ENCODE peak calls at places on chromosomes 3 and 15, in six cellular contexts. K, U, N, B, E and V are unnamed samples.

GRCh38 chr3:19822805-19823204 is 111.2 kb downstream of the EFHB start:
- DNase-seq in K (no peak), U (no peak), N (no peak), B (no peak), E (no peak), V (no peak)

GRCh38 chr3:48915296-48915695 is 3.3 kb upstream of the ARIH2 start:
- DNase-seq in K (no peak), U (no peak), N (no peak), B (no peak), E (no peak), V (no peak)

GRCh38 chr15:35519536-35520149 is 26.3 kb downstream of the DPH6 start:
- DNase-seq in K (peak; percentile 70), U (peak; percentile 4), N (peak; percentile 64), B (no peak), E (no peak), V (peak; percentile 35)

GRCh38 chr3:45337839-45338470 is 50.4 kb upstream of the LARS2 start:
- DNase-seq in K (peak; percentile 11), U (no peak), N (no peak), B (no peak), E (no peak), V (no peak)

GRCh38 chr15:52334491-52335160 is 39.0 kb upstream of the MYO5C start:
- DNase-seq in K (no peak), U (no peak), N (peak; percentile 40), B (peak; percentile 63), E (no peak), V (peak; percentile 91)

GRCh38 chr3:100331660-100332059 is 2.9 kb upstream of the NIT2 start:
- DNase-seq in K (no peak), U (no peak), N (no peak), B (no peak), E (no peak), V (no peak)

GRCh38 chr3:187878776-187879524 is 133.7 kb upstream of the BCL6 start:
- DNase-seq in K (peak; percentile 16), U (no peak), N (peak; percentile 28), B (peak; percentile 96), E (no peak), V (peak; percentile 29)

GRCh38 chr3:187641319-187641976 is 28.7 kb downstream of the SST start:
- DNase-seq in K (no peak), U (no peak), N (no peak), B (no peak), E (no peak), V (no peak)

GRCh38 chr3:48039487-48040190 is 23.4 kb upstream of the MAP4 start:
- DNase-seq in K (peak; percentile 75), U (no peak), N (no peak), B (peak; percentile 84), E (no peak), V (peak; percentile 43)

GRCh38 chr15:79721256-79721655 is 175.6 kb downstream of the MTHFS start:
- DNase-seq in K (peak; percentile 38), U (no peak), N (no peak), B (no peak), E (no peak), V (no peak)

GRCh38 chr3:148992027-148992634 is 791 bp downstream of the GYG1 start:
- DNase-seq in K (peak; percentile 32), U (peak; percentile 45), N (peak; percentile 37), B (no peak), E (peak; percentile 70), V (peak; percentile 20)

GRCh38 chr3:150075417-150075865 is 104.7 kb upstream of the PFN2 start:
- DNase-seq in K (no peak), U (no peak), N (no peak), B (no peak), E (no peak), V (no peak)

GRCh38 chr3:14691239-14691638 is 16.3 kb downstream of the C3orf20 start:
- DNase-seq in K (no peak), U (no peak), N (no peak), B (no peak), E (no peak), V (no peak)

GRCh38 chr3:48656061-48656840 is 6.4 kb downstream of the CELSR3 start:
- DNase-seq in K (peak; percentile 78), U (peak; percentile 82), N (no peak), B (no peak), E (peak; percentile 88), V (peak; percentile 74)

GRCh38 chr3:125281411-125281810 is 68.9 kb upstream of the SLC12A8 start:
- DNase-seq in K (no peak), U (no peak), N (no peak), B (no peak), E (no peak), V (peak; percentile 1)

GRCh38 chr3:157313186-157313585 is 123.5 kb upstream of the PTX3 start:
- DNase-seq in K (no peak), U (no peak), N (no peak), B (no peak), E (no peak), V (no peak)

GRCh38 chr15:71223516-71223915 is 108.2 kb downstream of the THSD4 start:
- DNase-seq in K (no peak), U (no peak), N (no peak), B (no peak), E (no peak), V (peak; percentile 23)

GRCh38 chr3:146803746-146804145 is 198.6 kb upstream of the PLSCR5 start:
- DNase-seq in K (peak; percentile 87), U (no peak), N (no peak), B (no peak), E (no peak), V (no peak)

GRCh38 chr3:160213181-160213580 is 12.0 kb upstream of the C3orf80 start:
- DNase-seq in K (peak; percentile 53), U (no peak), N (no peak), B (no peak), E (no peak), V (no peak)

GRCh38 chr15:33034588-33034987 is 159.9 kb downstream of the FMN1 start:
- DNase-seq in K (no peak), U (no peak), N (no peak), B (no peak), E (no peak), V (no peak)

GRCh38 chr3:127646501-127647046 is 17.6 kb downstream of the PODXL2 start:
- DNase-seq in K (no peak), U (no peak), N (no peak), B (no peak), E (no peak), V (no peak)

GRCh38 chr15:60751985-60752952 is 273.3 kb upstream of the ICE2 start:
- DNase-seq in K (peak; percentile 87), U (peak; percentile 5), N (no peak), B (no peak), E (peak; percentile 67), V (no peak)

GRCh38 chr15:54707805-54708752 is 488.7 kb downstream of the RSL24D1 start:
- DNase-seq in K (no peak), U (no peak), N (no peak), B (no peak), E (no peak), V (no peak)

GRCh38 chr3:45958333-45958791 is 15.1 kb downstream of the CXCR6 start:
- DNase-seq in K (peak; percentile 73), U (no peak), N (no peak), B (no peak), E (no peak), V (peak; percentile 46)

GRCh38 chr15:94582368-94582767 is 351.0 kb downstream of the MCTP2 start:
- DNase-seq in K (no peak), U (peak; percentile 62), N (peak; percentile 62), B (no peak), E (no peak), V (peak; percentile 6)
- TF ChIP-seq CTCF in K (no peak), U (no peak), N (peak; percentile 51), B (peak; percentile 28), E (peak; percentile 55), V (peak; percentile 37)

DNA sequence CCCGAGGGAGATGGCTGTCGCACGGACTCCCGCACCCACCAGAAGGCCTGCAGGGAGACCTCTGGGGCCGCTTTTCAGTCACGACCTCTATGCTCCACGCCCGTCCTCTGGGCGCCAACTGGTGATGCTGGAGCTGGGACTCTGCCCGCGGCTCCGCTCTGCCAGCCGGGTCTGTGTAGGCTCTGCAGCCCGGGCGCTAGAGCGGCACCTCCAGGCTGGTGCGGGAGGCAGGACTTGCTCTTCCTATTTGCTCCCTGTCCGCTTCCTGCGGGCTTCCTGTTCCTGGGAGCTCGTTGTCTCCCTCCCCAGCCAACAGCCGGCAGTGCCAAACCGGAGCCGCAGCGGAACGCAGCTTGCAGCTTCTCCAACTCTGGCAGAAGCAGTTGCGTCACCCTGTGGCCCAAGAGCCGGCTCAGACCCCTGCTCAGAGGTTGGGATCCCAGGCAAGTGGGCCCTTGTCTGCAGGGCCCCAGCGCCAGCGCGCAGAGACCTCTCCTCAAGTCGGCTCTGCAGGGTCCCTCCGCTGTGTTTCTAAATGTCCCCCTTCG is 285.9 kb downstream of the XXYLT1 start:
- DNase-seq in K (peak; percentile 75), U (peak; percentile 47), N (no peak), B (no peak), E (peak; percentile 80), V (no peak)
- TF ChIP-seq CTCF in K (peak; percentile 48), U (no peak), N (no peak), B (no peak), E (peak; percentile 61), V (peak; percentile 27)

GRCh38 chr3:31693346-31693745 is 160.6 kb downstream of the STT3B start:
- DNase-seq in K (no peak), U (no peak), N (no peak), B (no peak), E (no peak), V (no peak)

GRCh38 chr3:31688847-31689246 is 156.1 kb downstream of the STT3B start:
- DNase-seq in K (no peak), U (no peak), N (no peak), B (no peak), E (no peak), V (no peak)

GRCh38 chr3:31695280-31696008 is 162.7 kb downstream of the STT3B start:
- DNase-seq in K (no peak), U (peak; percentile 15), N (peak; percentile 14), B (no peak), E (no peak), V (no peak)

GRCh38 chr3:31696009-31696297 is 163.2 kb downstream of the STT3B start:
- DNase-seq in K (no peak), U (no peak), N (no peak), B (no peak), E (no peak), V (no peak)

DNA sequence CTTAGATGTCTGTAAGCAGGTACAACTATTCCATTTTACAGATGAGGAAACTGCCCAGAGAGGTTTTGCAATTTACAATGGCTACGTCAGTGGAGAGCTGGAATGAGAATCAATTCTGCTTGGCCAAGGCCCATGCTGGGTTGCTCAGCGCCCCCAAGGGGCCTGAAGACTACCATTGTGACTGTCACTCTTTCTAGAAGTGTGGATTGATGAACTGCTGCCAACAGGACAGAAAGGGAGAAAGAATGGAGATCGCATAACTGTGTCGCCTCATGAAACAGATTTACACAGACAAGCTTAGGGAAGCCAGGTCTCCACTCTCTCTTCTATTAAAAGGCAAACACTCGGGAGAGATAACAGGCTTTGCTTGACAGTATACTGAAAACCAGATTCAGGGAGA is 160.0 kb downstream of the STT3B start:
- DNase-seq in K (no peak), U (no peak), N (no peak), B (no peak), E (no peak), V (no peak)
- TF ChIP-seq CTCF in K (no peak), U (no peak), N (no peak), B (no peak), E (no peak), V (no peak)

DNA sequence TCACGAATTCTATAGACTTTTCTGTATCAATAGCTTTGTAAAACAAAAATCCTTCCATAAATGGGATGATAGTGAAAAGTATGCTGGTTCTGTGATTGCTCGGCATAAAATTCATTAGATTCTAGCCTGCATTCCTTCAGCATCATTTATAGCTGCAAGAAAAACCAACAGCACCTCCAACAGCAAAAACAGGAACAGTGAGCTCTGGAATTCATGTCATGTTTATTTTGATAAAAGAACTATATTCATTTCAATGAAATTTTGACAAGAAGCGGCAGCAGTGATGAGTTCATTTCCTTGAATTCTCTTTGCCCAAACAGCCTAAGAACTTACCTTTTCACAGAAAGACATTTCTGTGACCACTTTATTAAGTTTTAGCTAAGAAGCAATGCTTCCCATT is 515.2 kb upstream of the CCDC54 start:
- DNase-seq in K (peak; percentile 38), U (no peak), N (peak; percentile 27), B (no peak), E (no peak), V (no peak)
- TF ChIP-seq CTCF in K (peak; percentile 33), U (no peak), N (no peak), B (no peak), E (peak; percentile 47), V (peak; percentile 11)